ENCODE peak calls at places on chromosomes 11 and 22, in seven cellular contexts. N is BJ; D is AG04450; U is spleen; L is fibroblast of lung; B is cardiac muscle cell; P is CD8-positive, alpha-beta T cell. T is an unnamed sample.
A peak's percentile ranks its signal among the peaks of the same experiment; 100 is the strongest.

GRCh38 chr11:6414874-6415328 is 4.0 kb downstream of the APBB1 start:
- DNase-seq in N (no peak), D (no peak), U (no peak), L (no peak), B (no peak), P (no peak), T (no peak)

GRCh38 chr11:766106-766940 is 11.0 kb downstream of the GATD1 start:
- DNase-seq in N (no peak), D (no peak), U (no peak), L (no peak), B (no peak), P (no peak), T (no peak)

GRCh38 chr11:124977006-124977405 is 23.0 kb downstream of the CCDC15 start:
- DNase-seq in N (no peak), D (no peak), U (no peak), L (no peak), B (no peak), P (no peak), T (no peak)

GRCh38 chr22:50299724-50300619 is 7.5 kb downstream of the PLXNB2 start:
- DNase-seq in N (no peak), D (no peak), U (no peak), L (no peak), B (no peak), P (no peak), T (no peak)

GRCh38 chr11:20211691-20212090 is 51.4 kb upstream of the DBX1 start:
- DNase-seq in N (no peak), D (no peak), U (no peak), L (no peak), B (no peak), P (no peak), T (no peak)

GRCh38 chr11:11752688-11753087 is 89.1 kb upstream of the USP47 start:
- DNase-seq in N (no peak), D (no peak), U (no peak), L (no peak), B (no peak), P (no peak), T (no peak)

GRCh38 chr11:14672635-14673034 is 29.0 kb downstream of the PDE3B start:
- DNase-seq in N (no peak), D (peak; percentile 4), U (no peak), L (peak; percentile 48), B (no peak), P (no peak), T (no peak)

GRCh38 chr22:49703391-49703926 is 124.2 kb downstream of the BRD1 start:
- DNase-seq in N (no peak), D (no peak), U (no peak), L (no peak), B (no peak), P (no peak), T (no peak)

GRCh38 chr11:13595166-13595565 is 73.3 kb upstream of the FAR1 start:
- DNase-seq in N (peak; percentile 50), D (no peak), U (no peak), L (peak; percentile 71), B (no peak), P (no peak), T (no peak)

GRCh38 chr11:93895106-93895862 is 44.9 kb upstream of the VSTM5 start:
- DNase-seq in N (peak; percentile 53), D (peak; percentile 69), U (no peak), L (peak; percentile 88), B (peak; percentile 84), P (peak; percentile 10), T (no peak)

GRCh38 chr11:70074701-70075100 is 3.4 kb upstream of the ANO1 start:
- DNase-seq in N (no peak), D (no peak), U (no peak), L (no peak), B (no peak), P (no peak), T (no peak)

GRCh38 chr11:70073188-70073817 is 4.8 kb upstream of the ANO1 start:
- DNase-seq in N (no peak), D (peak; percentile 39), U (peak; percentile 56), L (peak; percentile 61), B (peak; percentile 6), P (no peak), T (no peak)

GRCh38 chr11:70075836-70076235 is 2.3 kb upstream of the ANO1 start:
- DNase-seq in N (no peak), D (no peak), U (peak; percentile 46), L (no peak), B (no peak), P (no peak), T (no peak)

GRCh38 chr11:70072471-70073187 is 5.5 kb upstream of the ANO1 start:
- DNase-seq in N (no peak), D (no peak), U (peak; percentile 61), L (no peak), B (peak; percentile 16), P (no peak), T (no peak)

GRCh38 chr11:70073881-70074371 is 4.2 kb upstream of the ANO1 start:
- DNase-seq in N (no peak), D (no peak), U (peak; percentile 56), L (peak; percentile 90), B (peak; percentile 51), P (no peak), T (no peak)
- TF ChIP-seq CTCF in N (no peak), D (no peak), U (no peak), L (no peak), B (no peak), P (no peak), T (no peak)

GRCh38 chr11:26527685-26528084 is 44.4 kb downstream of the MUC15 start:
- DNase-seq in N (no peak), D (no peak), U (no peak), L (no peak), B (no peak), P (no peak), T (no peak)

GRCh38 chr11:26522912-26523610 is 49.0 kb downstream of the MUC15 start:
- DNase-seq in N (no peak), D (no peak), U (no peak), L (peak; percentile 11), B (peak; percentile 21), P (no peak), T (no peak)
- TF ChIP-seq CTCF in N (no peak), D (peak; percentile 29), U (no peak), L (no peak), B (peak; percentile 32), P (no peak), T (no peak)

GRCh38 chr11:68025047-68025446 is 5.4 kb upstream of the NDUFS8 start:
- DNase-seq in N (no peak), D (no peak), U (no peak), L (no peak), B (no peak), P (no peak), T (no peak)
- TF ChIP-seq CTCF in N (no peak), D (no peak), U (no peak), L (no peak), B (no peak), P (no peak), T (no peak)

GRCh38 chr11:64531906-64532312 is 59.1 kb upstream of the SLC22A12 start:
- DNase-seq in N (no peak), D (no peak), U (peak; percentile 43), L (no peak), B (no peak), P (no peak), T (no peak)
- TF ChIP-seq CTCF in N (no peak), D (no peak), U (no peak), L (no peak), B (no peak), P (no peak), T (no peak)

T was measured in natural killer cell.